ENCODE peak calls at places on chromosomes 5 and 9, in eight cellular contexts. L is HepG2, D is endothelial cell of umbilical vein, M is transverse colon, T is sigmoid colon, J is Panc1, W is H1, P is spleen. K is an unnamed sample.
A peak's percentile ranks its signal among the peaks of the same experiment; 100 is the strongest.

GRCh38 chr5:33091571-33092363 is 349.0 kb upstream of the TARS1 start:
- DNase-seq in L (no peak), D (no peak), M (no peak), T (no peak), J (no peak), W (no peak), P (no peak), K (no peak)

GRCh38 chr9:121686930-121687541 is 35.6 kb downstream of the DAB2IP start:
- DNase-seq in L (peak; percentile 63), D (peak; percentile 78), M (peak; percentile 86), T (peak; percentile 91), J (peak; percentile 42), W (peak; percentile 94), P (peak; percentile 88), K (no peak)

GRCh38 chr9:69385474-69386091 is 60.6 kb downstream of the ENTREP1 start:
- DNase-seq in L (no peak), D (peak; percentile 90), M (no peak), T (no peak), J (no peak), W (no peak), P (no peak), K (no peak)

GRCh38 chr5:175796536-175797499 is 74.6 kb upstream of the CPLX2 start:
- DNase-seq in L (peak; percentile 68), D (peak; percentile 66), M (peak; percentile 60), T (no peak), J (no peak), W (peak; percentile 95), P (peak; percentile 86), K (no peak)

GRCh38 chr5:102313907-102314306 is 17.8 kb upstream of the SLCO4C1 start:
- DNase-seq in L (no peak), D (no peak), M (no peak), T (no peak), J (no peak), W (no peak), P (no peak), K (no peak)

GRCh38 chr9:96246267-96246671 is 55.7 kb downstream of the HSD17B3 start:
- DNase-seq in L (peak; percentile 63), D (no peak), M (no peak), T (no peak), J (no peak), W (no peak), P (no peak), K (no peak)

GRCh38 chr5:168136340-168136739 is 155.1 kb upstream of the WWC1 start:
- DNase-seq in L (peak; percentile 11), D (no peak), M (peak; percentile 32), T (no peak), J (no peak), W (no peak), P (no peak), K (no peak)

GRCh38 chr9:37650299-37650872 is 368 bp upstream of the FRMPD1 start:
- DNase-seq in L (no peak), D (no peak), M (no peak), T (no peak), J (no peak), W (no peak), P (no peak), K (no peak)

GRCh38 chr9:100440071-100440470 is 13.1 kb downstream of the MSANTD3 start:
- DNase-seq in L (no peak), D (no peak), M (no peak), T (no peak), J (no peak), W (no peak), P (no peak), K (no peak)

GRCh38 chr5:54969242-54969641 is 16.2 kb downstream of the ESM1 start:
- DNase-seq in L (no peak), D (no peak), M (no peak), T (no peak), J (no peak), W (no peak), P (no peak), K (no peak)

GRCh38 chr5:54965806-54966205 is 19.6 kb downstream of the ESM1 start:
- DNase-seq in L (no peak), D (peak; percentile 84), M (no peak), T (no peak), J (no peak), W (no peak), P (no peak), K (no peak)

GRCh38 chr5:54959673-54960418 is 25.5 kb downstream of the ESM1 start:
- DNase-seq in L (peak; percentile 5), D (peak; percentile 57), M (peak; percentile 9), T (no peak), J (no peak), W (peak; percentile 76), P (no peak), K (no peak)

GRCh38 chr5:54969856-54970828 is 15.3 kb downstream of the ESM1 start:
- DNase-seq in L (no peak), D (peak; percentile 88), M (no peak), T (no peak), J (no peak), W (no peak), P (no peak), K (no peak)

DNA sequence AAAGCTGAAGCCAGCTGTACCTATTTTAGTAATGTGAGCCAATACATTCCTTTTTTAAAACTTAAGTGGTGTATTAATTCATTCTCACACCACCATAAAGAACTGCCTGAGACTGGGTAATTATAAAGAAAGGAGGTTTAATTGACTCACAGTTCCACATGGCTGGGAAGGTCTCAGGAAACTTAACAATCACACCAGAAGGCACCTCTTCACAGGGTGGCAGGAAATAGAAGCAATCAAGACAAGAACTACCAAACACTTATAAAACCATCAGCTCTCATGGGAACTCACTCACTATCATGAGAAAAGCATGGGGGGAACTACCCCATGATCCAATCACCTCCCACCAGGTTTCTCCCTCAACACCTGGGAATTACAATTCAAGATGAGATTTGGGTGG is 21.0 kb downstream of the ESM1 start:
- DNase-seq in L (no peak), D (no peak), M (no peak), T (no peak), J (no peak), W (no peak), P (no peak), K (no peak)
- TF ChIP-seq POLR2AphosphoS5 in L (no peak), D (no peak), M (no peak), T (no peak), J (no peak), W (no peak), P (no peak), K (no peak)

DNA sequence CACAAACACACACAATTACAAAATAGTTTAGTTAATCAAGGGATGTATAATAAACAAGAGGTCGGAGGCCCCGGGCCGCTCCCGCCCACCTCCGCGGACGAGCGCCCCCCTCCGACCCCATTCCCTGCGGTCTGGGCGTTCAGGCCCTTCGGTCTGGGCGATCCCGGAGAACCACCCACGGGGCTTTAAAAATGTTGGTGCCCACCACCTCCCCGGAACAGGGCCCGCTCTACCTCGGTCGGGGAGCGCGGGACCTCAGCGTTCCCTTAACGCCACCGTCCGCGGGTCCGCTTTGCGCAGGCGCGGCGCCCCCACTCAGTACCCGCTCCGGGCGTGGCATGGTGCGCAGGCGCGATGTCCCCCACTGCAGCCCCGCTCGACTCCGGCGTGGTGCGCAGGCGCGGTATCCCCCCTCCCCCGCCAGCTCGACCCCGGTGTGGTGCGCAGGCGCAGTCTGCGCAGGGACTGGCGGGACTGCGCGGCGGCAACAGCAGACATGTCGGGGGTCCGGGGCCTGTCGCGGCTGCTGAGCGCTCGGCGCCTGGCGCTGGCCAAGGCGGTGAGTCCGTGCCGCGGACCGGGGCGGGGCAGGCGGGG is at the start of the genes CCDC127 and SDHA:
- DNase-seq in L (peak; percentile 87), D (peak; percentile 97), M (peak; percentile 98), T (peak; percentile 98), J (peak; percentile 71), W (peak; percentile 100), P (peak; percentile 98), K (peak; percentile 92)
- H3K4me3 ChIP-seq in L (peak within 1 kb of the TSS; percentile 81), D (peak within 1 kb of the TSS; percentile 94), M (peak within 1 kb of the TSS; percentile 99), T (peak within 1 kb of the TSS; percentile 90), J (peak within 1 kb of the TSS; percentile 77), W (peak within 1 kb of the TSS; percentile 91), P (peak within 1 kb of the TSS; percentile 92), K (peak within 1 kb of the TSS; percentile 92)

GRCh38 chr9:123064662-123065061 is 31.2 kb downstream of the GPR21 start:
- DNase-seq in L (no peak), D (no peak), M (no peak), T (no peak), J (no peak), W (no peak), P (no peak), K (no peak)

GRCh38 chr9:123070210-123070609 is 36.7 kb downstream of the GPR21 start:
- DNase-seq in L (no peak), D (no peak), M (no peak), T (no peak), J (no peak), W (no peak), P (no peak), K (no peak)

GRCh38 chr9:123065191-123065590 is 31.7 kb downstream of the GPR21 start:
- DNase-seq in L (no peak), D (no peak), M (no peak), T (no peak), J (no peak), W (no peak), P (no peak), K (no peak)

GRCh38 chr9:123072407-123072995 is 39.0 kb downstream of the GPR21 start:
- DNase-seq in L (no peak), D (no peak), M (no peak), T (no peak), J (no peak), W (no peak), P (no peak), K (no peak)

GRCh38 chr9:123069010-123069481 is 35.6 kb downstream of the GPR21 start:
- DNase-seq in L (no peak), D (peak; percentile 90), M (no peak), T (no peak), J (no peak), W (no peak), P (no peak), K (no peak)
- TF ChIP-seq POLR2AphosphoS5 in L (no peak), D (no peak), M (no peak), T (no peak), J (no peak), W (no peak), P (no peak), K (no peak)

DNA sequence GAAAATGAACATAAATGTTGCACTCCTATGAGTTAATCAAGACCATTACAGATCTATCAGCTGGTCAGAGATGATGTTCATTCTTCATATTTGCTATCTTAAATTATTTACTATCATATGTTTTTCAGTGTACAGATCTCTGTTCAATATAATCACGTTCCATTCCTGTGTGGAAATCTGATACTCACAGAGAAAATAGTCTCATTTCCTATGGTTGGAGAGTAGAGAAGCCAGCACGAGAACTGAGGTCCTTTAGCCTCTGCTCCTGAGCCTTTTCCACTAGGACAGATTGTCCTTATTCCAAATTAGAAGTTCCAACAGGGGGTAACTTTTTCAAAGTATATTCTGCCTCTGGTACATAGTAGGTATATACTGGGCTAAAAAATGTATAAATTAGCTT is 29.2 kb downstream of the UGCG start:
- DNase-seq in L (no peak), D (peak; percentile 50), M (no peak), T (no peak), J (no peak), W (no peak), P (no peak), K (no peak)
- H3K4me3 ChIP-seq in L (no peak overlapping the region), D (no peak overlapping the region), M (no peak overlapping the region), T (no peak overlapping the region), J (no peak overlapping the region), W (no peak overlapping the region), P (no peak overlapping the region), K (no peak overlapping the region)